ENCODE peak calls at places on chromosome 13, in nine cellular contexts. I, E, N, G, M, L, P, X and Y are unnamed samples.
A peak's percentile ranks its signal among the peaks of the same experiment; 100 is the strongest.

GRCh38 chr13:77853701-77854100 is 64.9 kb downstream of the EDNRB start:
- DNase-seq in G (peak; percentile 59), L (no peak), X (no peak), E (no peak), I (no peak), M (no peak), P (no peak), N (no peak), Y (no peak)

GRCh38 chr13:30396434-30397075 is 25.7 kb upstream of the UBE2L5 start:
- DNase-seq in P (no peak), E (no peak), L (no peak), M (no peak), G (no peak), I (no peak), N (no peak), X (no peak), Y (peak; percentile 18)

GRCh38 chr13:112168771-112169170 is 101.8 kb downstream of the SOX1 start:
- DNase-seq in X (no peak), M (no peak), I (no peak), G (no peak), E (no peak), P (no peak), L (no peak), N (no peak), Y (no peak)

GRCh38 chr13:93740334-93740733 is 513.7 kb downstream of the GPC6 start:
- DNase-seq in M (no peak), L (no peak), I (no peak), P (no peak), N (no peak), X (no peak), E (no peak), G (no peak), Y (peak; percentile 91)

GRCh38 chr13:85503797-85504196 is 295.4 kb downstream of the SLITRK6 start:
- DNase-seq in N (no peak), E (no peak), X (no peak), P (no peak), G (no peak), I (no peak), L (no peak), M (no peak), Y (no peak)

GRCh38 chr13:24148414-24149305 is 11.9 kb upstream of the SPATA13 start:
- DNase-seq in X (no peak), M (peak; percentile 70), I (no peak), L (peak; percentile 19), E (peak; percentile 72), G (peak; percentile 83), P (no peak), N (no peak), Y (peak; percentile 93)

GRCh38 chr13:67366533-67366932 is 136.4 kb upstream of the PCDH9 start:
- DNase-seq in X (no peak), M (no peak), P (no peak), I (no peak), N (no peak), G (no peak), E (no peak), L (no peak), Y (no peak)

GRCh38 chr13:112325142-112325808 is 50.9 kb upstream of the SPACA7 start:
- DNase-seq in M (no peak), L (no peak), I (no peak), G (no peak), X (no peak), E (no peak), P (no peak), N (no peak), Y (no peak)

GRCh38 chr13:113211774-113212173 is 2.4 kb downstream of the CUL4A start:
- DNase-seq in L (no peak), I (no peak), P (no peak), E (no peak), X (no peak), G (peak; percentile 54), M (no peak), N (no peak), Y (no peak)

GRCh38 chr13:26695891-26696311 is 64.7 kb downstream of the GPR12 start:
- DNase-seq in E (peak; percentile 26), P (no peak), N (no peak), G (no peak), L (no peak), M (no peak), I (no peak), X (no peak), Y (no peak)

GRCh38 chr13:64723735-64724134 is 2506.4 kb downstream of the PCDH9 start:
- DNase-seq in G (no peak), P (no peak), N (no peak), E (no peak), I (no peak), L (no peak), M (no peak), X (no peak), Y (peak; percentile 68)

GRCh38 chr13:73835138-73835721 is 299.0 kb downstream of the KLF12 start:
- DNase-seq in L (no peak), M (no peak), G (no peak), P (no peak), I (no peak), N (no peak), E (no peak), X (no peak), Y (peak; percentile 26)

GRCh38 chr13:51803018-51803417 is 945 bp downstream of the DHRS12 start:
- DNase-seq in L (no peak), N (no peak), G (no peak), E (no peak), I (no peak), P (no peak), X (peak; percentile 76), M (no peak), Y (no peak)

GRCh38 chr13:73945871-73946270 is 188.3 kb downstream of the KLF12 start:
- DNase-seq in N (no peak), M (no peak), L (peak; percentile 31), P (peak; percentile 36), I (no peak), X (peak; percentile 77), E (no peak), G (no peak), Y (no peak)

GRCh38 chr13:34076943-34077703 is 259.2 kb downstream of the RFC3 start:
- DNase-seq in L (no peak), N (no peak), I (no peak), M (no peak), G (no peak), P (no peak), X (no peak), E (no peak), Y (peak; percentile 65)

GRCh38 chr13:27354379-27354778 is 70.0 kb upstream of the GTF3A start:
- DNase-seq in L (no peak), M (no peak), N (no peak), P (no peak), E (no peak), X (no peak), G (no peak), I (no peak), Y (no peak)

GRCh38 chr13:67369895-67370660 is 139.9 kb upstream of the PCDH9 start:
- DNase-seq in I (no peak), X (no peak), P (no peak), M (no peak), N (no peak), G (no peak), E (no peak), L (no peak), Y (no peak)

GRCh38 chr13:98014766-98015165 is 61.3 kb downstream of the IPO5 start:
- DNase-seq in G (no peak), N (no peak), M (no peak), I (no peak), X (no peak), P (no peak), E (no peak), L (no peak), Y (no peak)

GRCh38 chr13:24709186-24709913 is 29.1 kb downstream of the ATP12A start:
- DNase-seq in P (no peak), G (no peak), N (peak; percentile 39), X (no peak), L (no peak), I (no peak), M (peak; percentile 27), E (no peak), Y (no peak)

DNA sequence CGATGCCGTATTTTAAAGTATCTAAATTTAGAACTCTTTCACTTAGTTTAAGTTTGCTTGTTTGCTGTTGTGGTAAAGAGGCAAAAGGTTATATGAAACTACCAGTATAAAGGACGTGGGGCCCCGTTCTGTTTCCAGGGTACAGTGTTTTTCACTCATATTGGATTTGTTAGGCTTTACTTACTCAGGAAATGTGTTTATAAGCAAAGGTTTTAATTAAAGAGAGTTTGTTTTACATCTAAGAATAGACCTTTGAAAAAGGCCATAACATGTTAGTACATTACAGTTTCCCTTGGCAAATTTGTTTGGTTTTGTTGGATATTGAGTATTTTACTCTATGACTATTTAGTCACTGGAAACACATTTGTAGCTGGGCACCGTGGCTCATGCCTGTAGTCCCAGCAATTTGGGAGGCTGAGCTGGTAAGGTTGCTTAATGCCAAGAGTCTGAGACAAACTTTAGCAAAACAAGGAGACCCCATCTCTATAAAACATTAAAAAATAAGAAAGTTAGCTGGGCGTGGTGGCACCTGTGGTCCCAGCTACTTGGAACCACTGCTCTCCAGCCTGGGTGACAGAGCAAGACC is 7.1 kb downstream of the DGKH start:
- DNase-seq in I (no peak), M (no peak), P (no peak), N (no peak), L (no peak), E (no peak), X (no peak), G (no peak), Y (no peak)
- H3K4me1 ChIP-seq in I (no peaks in the 10 kb centered on the region), M (peaks cover 13% of the 10 kb centered on the region), P (peaks cover 26% of the 10 kb centered on the region), N (no peaks in the 10 kb centered on the region), L (peaks cover 7% of the 10 kb centered on the region), E (peaks cover 2% of the 10 kb centered on the region), X (no peaks in the 10 kb centered on the region), G (no peaks in the 10 kb centered on the region), Y (no peaks in the 10 kb centered on the region)

DNA sequence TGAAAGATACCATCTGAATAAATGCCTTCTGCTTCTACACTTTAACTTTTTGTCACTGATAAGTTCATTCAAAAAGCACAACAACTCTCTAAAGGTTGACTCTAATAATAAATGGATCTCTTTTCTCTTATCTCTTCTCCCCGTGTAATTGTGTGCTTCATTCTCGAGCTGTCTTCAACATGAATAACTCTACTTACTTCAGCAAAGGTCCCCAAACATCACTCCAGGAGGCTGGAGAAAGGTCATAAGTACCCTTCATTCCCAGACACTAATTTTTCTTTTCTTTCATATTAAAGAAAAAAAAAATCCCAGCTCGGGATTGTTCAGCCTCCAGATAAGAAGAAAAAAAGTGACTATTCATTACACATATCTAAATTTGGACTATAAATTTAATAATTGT is 222.2 kb downstream of the FOXO1 start:
- DNase-seq in N (no peak), I (no peak), E (no peak), P (no peak), M (no peak), G (no peak), L (no peak), X (no peak), Y (no peak)
- H3K27ac ChIP-seq in N (no peak overlapping the region), I (no peak overlapping the region), E (no peak overlapping the region), P (no peak overlapping the region), M (no peak overlapping the region), G (no peak overlapping the region), L (no peak overlapping the region), X (no peak overlapping the region), Y (no peak overlapping the region)

GRCh38 chr13:40631605-40632004 is 34.8 kb downstream of the FOXO1 start:
- DNase-seq in G (no peak), M (no peak), N (no peak), P (no peak), E (no peak), X (no peak), I (no peak), L (no peak), Y (no peak)
- H3K4me1 ChIP-seq in G (peaks cover 2% of the 10 kb centered on the region), M (peaks cover 59% of the 10 kb centered on the region), N (peaks cover 9% of the 10 kb centered on the region), P (peaks cover 41% of the 10 kb centered on the region), E (peaks cover 9% of the 10 kb centered on the region), X (no peaks in the 10 kb centered on the region), I (peaks cover 14% of the 10 kb centered on the region), L (peaks cover 78% of the 10 kb centered on the region), Y (no peaks in the 10 kb centered on the region)

GRCh38 chr13:41645313-41645712 is 188.0 kb downstream of the RGCC start:
- DNase-seq in P (no peak), G (no peak), N (no peak), I (no peak), E (peak; percentile 39), L (peak; percentile 44), M (no peak), X (peak; percentile 86), Y (peak; percentile 44)
- H3K27ac ChIP-seq in P (peak overlapping the region; percentile 45), G (no peak overlapping the region), N (no peak overlapping the region), I (no peak overlapping the region), E (no peak overlapping the region), L (peak overlapping the region; percentile 48), M (peak overlapping the region; percentile 12), X (peak overlapping the region; percentile 39), Y (peak overlapping the region; percentile 88)